ENCODE peak calls at places on chromosome 2, in nine cellular contexts. W is T-helper 17 cell, U is NCI-H774, Y is upper lobe of right lung, I is D341Med, Z is neural crest cell, K is adipocyte, D is dermis microvascular lymphatic vessel endothelial cell, S is adrenal gland. V is an unnamed sample.

GRCh38 chr2:65639156-65639876 is 206.9 kb upstream of the SPRED2 start:
- DNase-seq in K (peak), S (no peak), Z (no peak), D (no peak), U (no peak), Y (no peak), I (no peak), W (no peak), V (no peak)

GRCh38 chr2:150630587-150631235 is 143.2 kb upstream of the RND3 start:
- DNase-seq in Z (no peak), Y (no peak), I (no peak), K (peak), W (no peak), S (no peak), U (no peak), D (no peak), V (no peak)

GRCh38 chr2:237904806-237905599 is 45.6 kb downstream of the RAMP1 start:
- DNase-seq in D (no peak), U (no peak), I (peak), W (no peak), Z (no peak), K (peak), Y (peak), S (peak), V (peak)

GRCh38 chr2:182144039-182144779 is 158.6 kb downstream of the PPP1R1C start:
- DNase-seq in K (no peak), W (no peak), D (no peak), I (no peak), S (no peak), U (no peak), Z (no peak), Y (no peak), V (no peak)

GRCh38 chr2:75246441-75247167 is 47.3 kb upstream of the TACR1 start:
- DNase-seq in Z (no peak), W (no peak), Y (no peak), K (no peak), S (no peak), I (no peak), U (no peak), D (no peak), V (no peak)

GRCh38 chr2:147630585-147630984 is 214.2 kb upstream of the ACVR2A start:
- DNase-seq in Z (no peak), W (no peak), I (no peak), S (no peak), K (no peak), U (no peak), Y (no peak), D (no peak), V (no peak)

GRCh38 chr2:14550658-14551057 is 81.9 kb upstream of the LRATD1 start:
- DNase-seq in D (no peak), W (no peak), Y (no peak), Z (no peak), U (no peak), S (no peak), I (no peak), K (no peak), V (no peak)

GRCh38 chr2:105294046-105294445 is 35.5 kb downstream of the TGFBRAP1 start:
- DNase-seq in I (no peak), D (no peak), W (no peak), U (no peak), K (no peak), S (no peak), Z (no peak), Y (no peak), V (no peak)

GRCh38 chr2:125588780-125589179 is 1067.2 kb upstream of the GYPC start:
- DNase-seq in Y (no peak), W (no peak), D (no peak), Z (no peak), I (no peak), K (no peak), U (no peak), S (no peak), V (no peak)

GRCh38 chr2:1988049-1988448 is 243.7 kb upstream of the PXDN start:
- DNase-seq in D (no peak), U (no peak), S (no peak), K (no peak), W (no peak), Z (no peak), I (no peak), Y (no peak), V (no peak)

GRCh38 chr2:1701020-1701419 is 43.3 kb downstream of the PXDN start:
- DNase-seq in S (no peak), D (no peak), Y (no peak), I (no peak), W (no peak), K (no peak), U (no peak), Z (no peak), V (no peak)

GRCh38 chr2:88831071-88831791 is 139.8 kb downstream of the RPIA start:
- DNase-seq in U (no peak), W (no peak), I (no peak), K (no peak), Z (no peak), S (no peak), Y (no peak), D (no peak), V (no peak)

GRCh38 chr2:101768480-101769077 is 71.1 kb downstream of the MAP4K4 start:
- DNase-seq in U (no peak), D (no peak), Y (no peak), S (no peak), I (no peak), K (no peak), W (no peak), Z (no peak), V (no peak)

GRCh38 chr2:217289153-217289908 is 429.5 kb upstream of the TNP1 start:
- DNase-seq in W (no peak), U (no peak), S (no peak), Z (no peak), D (no peak), I (no peak), K (no peak), Y (no peak), V (no peak)

GRCh38 chr2:240424341-240425235 is 10.9 kb upstream of the GPC1 start:
- DNase-seq in S (peak), Z (no peak), Y (peak), K (no peak), W (no peak), U (no peak), D (no peak), I (no peak), V (no peak)

GRCh38 chr2:201715459-201715858 is 17.0 kb upstream of the MPP4 start:
- DNase-seq in D (no peak), S (no peak), Y (no peak), U (no peak), I (no peak), W (no peak), K (no peak), Z (no peak), V (no peak)

GRCh38 chr2:238406222-238406997 is 20.3 kb upstream of the ASB1 start:
- DNase-seq in U (no peak), S (no peak), Z (no peak), W (no peak), Y (no peak), K (peak), D (no peak), I (no peak), V (no peak)

GRCh38 chr2:102094917-102095316 is 47.6 kb upstream of the IL1R1 start:
- DNase-seq in S (peak), Z (no peak), I (no peak), K (peak), W (no peak), Y (no peak), U (no peak), D (peak), V (no peak)

GRCh38 chr2:224882291-224883171 is 159.7 kb downstream of the DOCK10 start:
- DNase-seq in W (no peak), I (no peak), D (no peak), Y (no peak), K (peak), Z (no peak), S (no peak), U (no peak), V (no peak)

GRCh38 chr2:43424262-43425207 is 171.3 kb downstream of the THADA start:
- DNase-seq in U (no peak), Z (no peak), I (no peak), Y (no peak), D (no peak), K (peak), S (no peak), W (no peak), V (no peak)

GRCh38 chr2:107062173-107062572 is 176.2 kb upstream of the ST6GAL2 start:
- DNase-seq in S (no peak), K (no peak), U (no peak), I (no peak), W (no peak), Y (no peak), D (no peak), Z (no peak), V (no peak)

GRCh38 chr2:110682872-110683271 is 5.0 kb upstream of the BUB1 start:
- DNase-seq in Z (no peak), W (no peak), K (no peak), S (no peak), D (no peak), U (no peak), I (no peak), Y (no peak), V (no peak)

GRCh38 chr2:75523313-75524275 is 37.1 kb downstream of the EVA1A start:
- DNase-seq in I (no peak), U (no peak), S (no peak), Z (no peak), W (no peak), Y (no peak), D (no peak), K (peak), V (peak)

GRCh38 chr2:23199115-23199918 is 185.7 kb upstream of the KLHL29 start:
- DNase-seq in Z (peak), U (no peak), D (no peak), S (no peak), K (peak), Y (no peak), W (no peak), I (peak), V (no peak)

GRCh38 chr2:68908392-68908970 is 37.3 kb upstream of the BMP10 start:
- DNase-seq in S (peak), W (peak), U (peak), D (peak), Z (no peak), I (no peak), K (peak), Y (peak), V (peak)

GRCh38 chr2:43438858-43439655 is 156.8 kb downstream of the THADA start:
- DNase-seq in Y (no peak), S (no peak), K (no peak), W (no peak), Z (no peak), I (no peak), U (no peak), D (no peak), V (no peak)

GRCh38 chr2:86281066-86281700 is 56.2 kb downstream of the REEP1 start:
- DNase-seq in U (no peak), I (no peak), Z (no peak), W (no peak), K (no peak), S (no peak), Y (peak), D (no peak), V (no peak)

GRCh38 chr2:12106440-12107080 is 360.1 kb downstream of the LPIN1 start:
- DNase-seq in K (peak), Y (no peak), U (no peak), D (no peak), Z (no peak), S (peak), I (no peak), W (no peak), V (no peak)

GRCh38 chr2:199463708-199464613 is 6.2 kb upstream of the SATB2 start:
- DNase-seq in W (no peak), D (no peak), K (peak), Y (no peak), Z (no peak), S (no peak), I (no peak), U (no peak), V (no peak)

GRCh38 chr2:144198116-144198515 is 321.8 kb downstream of the ZEB2 start:
- DNase-seq in D (peak), Z (no peak), S (no peak), U (no peak), I (no peak), Y (no peak), K (no peak), W (no peak), V (no peak)

V was measured in GM12878.